ENCODE peak calls at places on chromosomes 16 and 17, in six cellular contexts. Y is stomach; V is COLO829; C is Calu3; G is endothelial cell of umbilical vein; M is activated naive CD4-positive, alpha-beta T cell treated with anti-CD3 and anti-CD28 coated beads for 36 hours. K is an unnamed sample.

GRCh38 chr17:61498595-61498994 is 46.4 kb downstream of the TBX4 start:
- DNase-seq in C (no peak), M (no peak), Y (no peak), V (no peak), G (no peak), K (no peak)

GRCh38 chr17:37774508-37774907 is 29.6 kb upstream of the HNF1B start:
- DNase-seq in V (no peak), G (no peak), M (peak), C (no peak), Y (no peak), K (peak)

GRCh38 chr16:86088287-86088686 is 189.3 kb downstream of the IRF8 start:
- DNase-seq in M (no peak), G (no peak), V (no peak), C (no peak), Y (no peak), K (no peak)

GRCh38 chr16:2817496-2818277 is 650 bp downstream of the PRSS21 start:
- DNase-seq in V (no peak), C (no peak), M (no peak), Y (no peak), G (no peak), K (peak)

GRCh38 chr16:50093607-50094570 is 28.1 kb downstream of the HEATR3 start:
- DNase-seq in C (no peak), Y (peak), M (no peak), V (no peak), G (peak), K (peak)

GRCh38 chr17:41004397-41004796 is 4.5 kb downstream of the KRTAP3-1 start:
- DNase-seq in G (no peak), Y (no peak), V (no peak), C (no peak), M (no peak), K (no peak)

GRCh38 chr16:47848481-47849109 is 307.2 kb downstream of the ABCC12 start:
- DNase-seq in Y (no peak), C (no peak), M (no peak), G (no peak), V (no peak), K (no peak)

GRCh38 chr17:7851438-7852261 is 3.2 kb upstream of the TMEM88 start:
- DNase-seq in Y (peak), V (peak), G (peak), C (peak), M (peak), K (peak)

GRCh38 chr17:63116967-63117366 is 150.9 kb downstream of the TANC2 start:
- DNase-seq in V (no peak), Y (no peak), C (peak), G (no peak), M (no peak), K (no peak)

GRCh38 chr16:11354733-11355574 is 9.7 kb downstream of the RMI2 start:
- DNase-seq in G (no peak), V (no peak), C (no peak), M (peak), Y (no peak), K (peak)

GRCh38 chr17:30093463-30094147 is 23.0 kb upstream of the NSRP1 start:
- DNase-seq in G (peak), M (peak), Y (peak), C (peak), V (peak), K (peak)

GRCh38 chr17:4048218-4048617 is 84.0 kb upstream of the ATP2A3 start:
- DNase-seq in M (no peak), G (no peak), Y (no peak), C (no peak), V (no peak), K (no peak)

GRCh38 chr17:12047977-12048376 is 27.3 kb downstream of the MAP2K4 start:
- DNase-seq in V (no peak), Y (no peak), M (no peak), C (peak), G (peak), K (no peak)

GRCh38 chr17:36509272-36509985 is 22.9 kb downstream of the ZNHIT3 start:
- DNase-seq in C (no peak), G (no peak), M (no peak), V (no peak), Y (no peak), K (no peak)

GRCh38 chr16:8717892-8718400 is 43.5 kb downstream of the ABAT start:
- DNase-seq in C (no peak), M (no peak), V (no peak), Y (no peak), G (no peak), K (no peak)

GRCh38 chr17:35057332-35057915 is 6.1 kb downstream of the RFFL start:
- DNase-seq in C (no peak), G (no peak), Y (no peak), M (no peak), V (no peak), K (no peak)

GRCh38 chr16:11148045-11148444 is 108.0 kb downstream of the SOCS1 start:
- DNase-seq in Y (no peak), V (no peak), M (no peak), C (no peak), G (no peak), K (no peak)

GRCh38 chr17:40602445-40603443 is 37.5 kb upstream of the CCR7 start:
- DNase-seq in Y (no peak), V (no peak), C (no peak), G (no peak), M (peak), K (no peak)

GRCh38 chr16:15961060-15961511 is 11.7 kb downstream of the ABCC1 start:
- DNase-seq in Y (no peak), C (no peak), G (peak), V (no peak), M (peak), K (no peak)

GRCh38 chr17:63946440-63947363 is 14.6 kb upstream of the CD79B start:
- DNase-seq in C (peak), M (peak), V (peak), Y (peak), G (peak), K (peak)

GRCh38 chr17:29579866-29580771 is 9.3 kb downstream of the GIT1 start:
- DNase-seq in V (peak), G (peak), Y (peak), M (peak), C (peak), K (peak)

GRCh38 chr16:23026777-23027362 is 122.4 kb downstream of the USP31 start:
- DNase-seq in C (peak), M (peak), Y (no peak), G (peak), V (peak), K (no peak)

GRCh38 chr17:15261818-15262290 is 3.3 kb downstream of the PMP22 start:
- DNase-seq in M (no peak), Y (no peak), G (peak), V (no peak), C (no peak), K (peak)

GRCh38 chr16:65445313-65446260 is 323.7 kb upstream of the CDH11 start:
- DNase-seq in Y (no peak), C (no peak), V (no peak), M (no peak), G (no peak), K (no peak)

GRCh38 chr17:66002807-66003206 is 189.1 kb downstream of the CEP112 start:
- DNase-seq in C (no peak), M (no peak), Y (no peak), G (peak), V (no peak), K (no peak)

GRCh38 chr16:717651-718245 is 2.8 kb downstream of the METRN start:
- DNase-seq in C (no peak), V (no peak), M (no peak), Y (no peak), G (no peak), K (no peak)

GRCh38 chr17:63136381-63137012 is 170.5 kb downstream of the TANC2 start:
- DNase-seq in Y (no peak), V (no peak), G (no peak), C (no peak), M (no peak), K (no peak)

GRCh38 chr16:88530858-88531203 is 39.4 kb upstream of the ZC3H18 start:
- DNase-seq in Y (no peak), C (no peak), V (no peak), G (no peak), M (no peak), K (no peak)

GRCh38 chr17:47969975-47970724 is 763 bp upstream of the CDK5RAP3 start:
- DNase-seq in M (no peak), Y (no peak), G (no peak), V (no peak), C (no peak), K (no peak)

GRCh38 chr17:31583795-31584340 is 192.4 kb downstream of the RAB11FIP4 start:
- DNase-seq in G (peak), Y (no peak), C (no peak), M (no peak), V (no peak), K (no peak)

GRCh38 chr16:47524007-47524405 is 62.9 kb downstream of the PHKB start:
- DNase-seq in G (peak), V (no peak), Y (no peak), M (no peak), C (no peak), K (no peak)

K was measured in transverse colon.